ENCODE peak calls at places on chromosomes 3 and 15, in nine cellular contexts. O is ovary, D is H7, U is bronchial epithelial cell, Y is IMR-90, B is lower leg skin, G is mesendoderm, R is cardiac muscle cell, M is epithelial cell of esophagus. A is an unnamed sample.

GRCh38 chr15:74631935-74632560 is 16.4 kb downstream of the CLK3 start:
- DNase-seq in M (peak), Y (peak), R (peak), U (peak), O (peak), B (no peak), D (peak), G (peak), A (peak)

GRCh38 chr3:162492446-162493081 is 996.0 kb downstream of the OTOL1 start:
- DNase-seq in G (no peak), R (peak), O (no peak), U (no peak), B (no peak), D (no peak), Y (peak), M (peak), A (peak)

GRCh38 chr15:63169796-63170195 is 12.5 kb upstream of the RPS27L start:
- DNase-seq in O (no peak), B (no peak), D (no peak), G (no peak), U (no peak), M (no peak), Y (no peak), R (no peak), A (no peak)

GRCh38 chr15:70559223-70559823 is 204.0 kb downstream of the UACA start:
- DNase-seq in R (peak), B (peak), M (no peak), D (no peak), O (no peak), U (peak), G (no peak), Y (peak), A (peak)

GRCh38 chr15:36965561-36966342 is 134.6 kb downstream of the MEIS2 start:
- DNase-seq in R (peak), Y (no peak), M (no peak), U (no peak), B (no peak), O (no peak), G (no peak), D (no peak), A (peak)

GRCh38 chr3:45557471-45557870 is 37.1 kb upstream of the LIMD1 start:
- DNase-seq in O (no peak), Y (no peak), B (peak), R (no peak), M (no peak), U (no peak), G (no peak), D (no peak), A (no peak)

GRCh38 chr3:7977245-7978103 is 524.1 kb upstream of the LMCD1 start:
- DNase-seq in R (peak), O (no peak), Y (no peak), U (peak), D (no peak), B (no peak), M (peak), G (peak), A (no peak)

GRCh38 chr3:60585918-60586317 is 665.3 kb downstream of the FHIT start:
- DNase-seq in D (no peak), O (no peak), Y (no peak), B (no peak), G (no peak), R (no peak), M (no peak), U (no peak), A (no peak)

GRCh38 chr3:41753651-41754050 is 208.3 kb downstream of the ULK4 start:
- DNase-seq in D (no peak), Y (no peak), R (no peak), U (no peak), G (peak), O (no peak), M (no peak), B (no peak), A (no peak)

GRCh38 chr15:77571181-77571580 is 61.5 kb downstream of the LINGO1 start:
- DNase-seq in G (no peak), R (no peak), O (no peak), M (no peak), D (peak), Y (no peak), B (no peak), U (no peak), A (no peak)

GRCh38 chr3:170809021-170809974 is 60.7 kb downstream of the RPL22L1 start:
- DNase-seq in B (no peak), U (peak), D (peak), O (no peak), Y (peak), M (peak), R (peak), G (peak), A (peak)

GRCh38 chr3:170429050-170429449 is 10.4 kb downstream of the CLDN11 start:
- DNase-seq in M (no peak), O (no peak), G (no peak), Y (no peak), U (no peak), R (peak), B (no peak), D (no peak), A (peak)

GRCh38 chr3:13492976-13493866 is 13.1 kb downstream of the HDAC11 start:
- DNase-seq in R (no peak), O (no peak), U (no peak), D (no peak), Y (no peak), G (no peak), B (no peak), M (no peak), A (no peak)

GRCh38 chr3:168088106-168088722 is 7.5 kb downstream of the GOLIM4 start:
- DNase-seq in B (no peak), D (peak), Y (no peak), M (no peak), U (no peak), R (no peak), O (no peak), G (peak), A (peak)

GRCh38 chr3:127497166-127497565 is 93.4 kb downstream of the TPRA1 start:
- DNase-seq in M (no peak), G (no peak), U (no peak), B (no peak), Y (no peak), D (no peak), O (no peak), R (no peak), A (no peak)

GRCh38 chr3:196355668-196356067 is 17.5 kb upstream of the TM4SF19 start:
- DNase-seq in Y (no peak), M (no peak), U (no peak), O (no peak), B (no peak), G (no peak), D (no peak), R (no peak), A (no peak)

GRCh38 chr3:112042842-112043280 is 8.3 kb downstream of the TMPRSS7 start:
- DNase-seq in D (no peak), B (no peak), O (no peak), G (no peak), Y (no peak), R (no peak), M (peak), U (peak), A (no peak)

GRCh38 chr3:52447512-52448355 is 2.8 kb upstream of the SEMA3G start:
- DNase-seq in D (no peak), B (no peak), U (no peak), G (no peak), O (no peak), R (no peak), M (no peak), Y (no peak), A (no peak)

GRCh38 chr3:13282986-13283876 is 136.9 kb downstream of the NUP210 start:
- DNase-seq in R (no peak), O (no peak), Y (no peak), M (peak), D (peak), B (no peak), U (no peak), G (peak), A (no peak)

GRCh38 chr3:138809506-138810266 is 25.0 kb downstream of the PIK3CB start:
- DNase-seq in D (no peak), U (no peak), B (no peak), O (no peak), R (no peak), M (no peak), G (no peak), Y (no peak), A (no peak)

GRCh38 chr3:80232760-80233159 is 465.0 kb upstream of the ROBO1 start:
- DNase-seq in R (peak), O (no peak), B (no peak), G (peak), U (peak), Y (peak), D (no peak), M (peak), A (peak)

GRCh38 chr3:132418916-132419315 is 1.6 kb downstream of the DNAJC13 start:
- DNase-seq in M (no peak), R (peak), U (peak), Y (no peak), D (no peak), B (no peak), O (no peak), G (no peak), A (peak)

GRCh38 chr3:1444196-1444595 is 351.4 kb downstream of the CNTN6 start:
- DNase-seq in D (no peak), B (no peak), M (no peak), R (no peak), U (no peak), O (no peak), G (no peak), Y (no peak), A (no peak)

GRCh38 chr15:51828621-51829359 is 663 bp upstream of the TMOD3 start:
- DNase-seq in B (no peak), U (peak), O (no peak), Y (peak), D (no peak), R (no peak), G (no peak), M (peak), A (no peak)

GRCh38 chr3:52041118-52041847 is 15.1 kb downstream of the DUSP7 start:
- DNase-seq in Y (no peak), M (no peak), R (no peak), U (no peak), B (no peak), D (peak), G (peak), O (no peak), A (no peak)

GRCh38 chr15:28456476-28457395 is 76.0 kb downstream of the GOLGA8G start:
- DNase-seq in R (no peak), U (no peak), G (no peak), M (no peak), D (peak), O (no peak), Y (peak), B (peak), A (no peak)

GRCh38 chr3:132432639-132433038 is 15.3 kb downstream of the DNAJC13 start:
- DNase-seq in M (peak), O (no peak), Y (peak), B (no peak), D (no peak), G (no peak), R (peak), U (peak), A (peak)

GRCh38 chr3:146715176-146715575 is 110.0 kb upstream of the PLSCR5 start:
- DNase-seq in M (peak), G (no peak), R (peak), O (no peak), Y (peak), B (no peak), D (no peak), U (peak), A (peak)

GRCh38 chr15:72141171-72142084 is 23.2 kb downstream of the SENP8 start:
- DNase-seq in B (no peak), D (no peak), Y (no peak), G (peak), M (no peak), U (no peak), O (no peak), R (peak), A (no peak)

GRCh38 chr3:37338500-37338899 is 164.1 kb upstream of the LRRFIP2 start:
- DNase-seq in M (peak), G (no peak), D (no peak), O (no peak), U (peak), Y (no peak), B (no peak), R (peak), A (peak)

GRCh38 chr3:67876261-67876660 is 221.8 kb upstream of the SUCLG2 start:
- DNase-seq in D (no peak), Y (no peak), B (no peak), O (no peak), U (no peak), M (no peak), R (no peak), G (no peak), A (no peak)

GRCh38 chr3:113695426-113695817 is 1.0 kb downstream of the USF3 start:
- DNase-seq in D (no peak), O (no peak), U (peak), Y (peak), B (no peak), R (peak), M (peak), G (no peak), A (peak)

GRCh38 chr3:148962513-148962912 is 28.8 kb upstream of the GYG1 start:
- DNase-seq in M (peak), U (peak), D (peak), R (peak), B (no peak), G (peak), O (no peak), Y (peak), A (peak)

GRCh38 chr3:72093270-72093669 is 308.3 kb upstream of the PROK2 start:
- DNase-seq in U (no peak), R (no peak), B (no peak), Y (no peak), O (no peak), D (no peak), M (no peak), G (no peak), A (no peak)

GRCh38 chr15:68057758-68058157 is 3.6 kb downstream of the PIAS1 start:
- DNase-seq in R (no peak), M (no peak), U (no peak), G (peak), B (no peak), D (peak), Y (no peak), O (no peak), A (no peak)

GRCh38 chr15:68055224-68055705 is 1.1 kb downstream of the PIAS1 start:
- DNase-seq in U (peak), Y (peak), B (no peak), O (no peak), G (peak), M (peak), R (peak), D (no peak), A (peak)

GRCh38 chr15:68057089-68057488 is 3.0 kb downstream of the PIAS1 start:
- DNase-seq in O (no peak), M (no peak), D (no peak), B (no peak), R (no peak), U (no peak), G (no peak), Y (no peak), A (no peak)

GRCh38 chr15:68054658-68055223 is 626 bp downstream of the PIAS1 start:
- DNase-seq in D (peak), O (peak), B (peak), G (peak), Y (peak), U (no peak), R (peak), M (peak), A (peak)

GRCh38 chr15:68056097-68056865 is 2.2 kb downstream of the PIAS1 start:
- DNase-seq in M (no peak), U (no peak), D (no peak), O (no peak), R (no peak), G (no peak), Y (no peak), B (no peak), A (no peak)
- H3K4me3 ChIP-seq in M (peak), U (no peak), D (no peak), O (peak), R (peak), G (no peak), Y (no peak), B (no peak), A (peak)

GRCh38 chr15:69443032-69443611 is 9.5 kb upstream of the RPLP1 start:
- DNase-seq in G (no peak), M (no peak), O (no peak), R (no peak), U (no peak), B (no peak), Y (no peak), D (no peak), A (no peak)
- H3K4me3 ChIP-seq in G (no peak), M (no peak), O (no peak), R (no peak), U (no peak), B (no peak), Y (no peak), D (no peak), A (no peak)

GRCh38 chr15:31365655-31366127 is 39.1 kb downstream of the KLF13 start:
- DNase-seq in D (peak), O (peak), M (peak), R (peak), U (peak), Y (peak), B (peak), G (peak), A (peak)
- H3K4me3 ChIP-seq in D (no peak), O (peak), M (no peak), R (no peak), U (no peak), Y (no peak), B (no peak), G (no peak), A (no peak)

DNA sequence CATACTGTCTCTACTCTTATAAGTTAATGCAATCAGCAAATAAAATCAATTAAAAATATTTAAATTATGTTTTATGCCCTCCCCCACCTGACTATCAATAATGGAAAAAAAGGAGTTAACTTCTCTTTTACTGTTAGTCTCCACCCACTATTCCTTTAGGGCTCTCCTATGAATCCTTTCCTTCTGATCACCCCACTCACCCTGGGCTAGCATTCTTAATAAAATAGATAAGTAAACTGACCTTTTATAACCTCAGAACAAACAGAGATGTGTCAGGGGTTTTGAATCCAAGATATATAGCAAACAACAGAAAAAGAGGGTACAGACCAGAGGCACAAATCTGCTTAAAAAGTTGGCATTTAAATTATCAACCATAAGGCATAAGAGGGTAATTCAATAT is 116.1 kb upstream of the PLXND1 start:
- DNase-seq in B (no peak), R (no peak), D (no peak), U (no peak), M (no peak), O (no peak), Y (no peak), G (no peak), A (no peak)
- H3K4me3 ChIP-seq in B (no peak), R (no peak), D (no peak), U (no peak), M (no peak), O (no peak), Y (no peak), G (no peak), A (no peak)

GRCh38 chr15:41153733-41154132 is 37.7 kb upstream of the INO80 start:
- DNase-seq in Y (no peak), U (no peak), D (no peak), R (no peak), O (no peak), G (no peak), B (no peak), M (no peak), A (no peak)
- H3K4me3 ChIP-seq in Y (no peak), U (no peak), D (no peak), R (no peak), O (no peak), G (no peak), B (no peak), M (no peak), A (no peak)

DNA sequence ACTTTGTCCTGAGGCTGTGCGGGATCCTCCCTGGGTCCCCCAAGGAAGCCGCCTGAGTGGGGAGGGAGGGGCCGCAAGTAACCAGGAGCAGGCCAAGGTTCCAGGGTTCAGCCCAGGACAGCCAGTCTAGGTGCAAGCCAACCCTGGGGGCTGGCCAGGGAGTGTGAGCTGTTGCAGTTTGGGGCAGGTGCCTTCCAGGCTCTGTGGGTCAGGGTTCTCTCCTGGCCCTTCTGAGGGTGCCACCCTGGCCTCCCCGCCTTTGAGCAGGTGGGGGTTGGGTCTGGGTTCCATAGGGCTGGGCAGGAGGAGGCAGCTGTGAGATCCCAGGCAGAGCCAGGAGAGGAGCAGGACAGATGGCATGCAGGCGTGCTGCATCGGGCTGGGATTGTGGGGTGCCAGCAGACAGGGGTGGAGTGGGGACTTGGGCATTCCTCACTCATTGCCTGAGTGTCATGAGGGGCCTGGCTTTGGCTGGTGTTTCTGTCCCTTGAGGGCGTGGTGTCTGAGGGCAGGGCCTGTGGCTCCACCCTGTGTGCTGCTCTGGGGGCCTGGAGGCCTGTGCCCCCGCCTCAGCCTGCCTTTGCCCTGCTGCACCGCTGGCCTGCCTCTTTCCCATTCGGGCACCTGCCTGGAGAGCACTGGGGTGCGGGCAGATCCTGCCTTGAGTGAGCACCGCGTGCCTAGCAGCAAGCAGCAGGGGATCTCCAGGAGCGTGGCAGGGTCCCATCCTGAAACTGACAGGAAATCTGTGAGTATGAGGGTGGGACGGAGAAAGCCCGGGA is 18.4 kb downstream of the KLF13 start:
- DNase-seq in M (no peak), U (no peak), Y (no peak), R (no peak), B (peak), O (no peak), G (no peak), D (no peak), A (peak)
- H3K4me3 ChIP-seq in M (no peak), U (no peak), Y (no peak), R (no peak), B (no peak), O (no peak), G (no peak), D (no peak), A (peak)

GRCh38 chr3:192850501-192850981 is 67.1 kb downstream of the MB21D2 start:
- DNase-seq in D (no peak), U (peak), Y (peak), B (no peak), R (peak), O (no peak), G (no peak), M (peak), A (peak)
- H3K4me3 ChIP-seq in D (no peak), U (peak), Y (no peak), B (no peak), R (no peak), O (no peak), G (no peak), M (no peak), A (no peak)

GRCh38 chr3:39748002-39748401 is 61.4 kb upstream of the MYRIP start:
- DNase-seq in Y (no peak), G (no peak), D (no peak), B (no peak), U (no peak), R (no peak), O (no peak), M (no peak), A (no peak)
- H3K4me3 ChIP-seq in Y (no peak), G (no peak), D (no peak), B (no peak), U (no peak), R (no peak), O (no peak), M (no peak), A (no peak)